ENCODE peak calls at places on chromosomes 4 and X, in five cellular contexts. M is GM12878, I is stomach, U is Panc1, X is K562. N is an unnamed sample. For H3K36me3 and H3K4me1, the result is how much of the 10 kb centered on the place peaks cover.

GRCh38 chr4:157128395-157128794 is 52.4 kb downstream of the GLRB start:
- DNase-seq in X (no peak), I (no peak), M (no peak), U (peak), N (no peak)

GRCh38 chr4:117588771-117589170 is 445.5 kb upstream of the NDST3 start:
- DNase-seq in X (no peak), I (no peak), U (no peak), M (no peak), N (no peak)

GRCh38 chrX:44343412-44343942 is at the start of gene EFHC2:
- DNase-seq in U (no peak), I (peak), X (peak), M (no peak), N (peak)

GRCh38 chr4:76214269-76214628 is 625 bp upstream of the SCARB2 start:
- DNase-seq in U (no peak), X (peak), I (no peak), M (no peak), N (peak)

GRCh38 chrX:8632949-8633348 is 99.0 kb downstream of the ANOS1 start:
- DNase-seq in M (no peak), X (no peak), U (no peak), I (no peak), N (no peak)

GRCh38 chr4:102675142-102675541 is 85.6 kb downstream of the MANBA start:
- DNase-seq in I (no peak), X (no peak), U (no peak), M (no peak), N (no peak)

GRCh38 chr4:152727784-152728183 is 48.0 kb upstream of the TMEM154 start:
- DNase-seq in U (no peak), I (no peak), M (no peak), X (no peak), N (no peak)

GRCh38 chrX:124151195-124151594 is 181.3 kb upstream of the TEX13D start:
- DNase-seq in I (no peak), X (no peak), U (no peak), M (no peak), N (no peak)

GRCh38 chrX:12370444-12371089 is 232.3 kb downstream of the FRMPD4 start:
- DNase-seq in X (no peak), M (no peak), U (no peak), I (no peak), N (no peak)

GRCh38 chrX:22758807-22759481 is 240.8 kb upstream of the DDX53 start:
- DNase-seq in M (no peak), I (no peak), X (no peak), U (no peak), N (no peak)

GRCh38 chr4:41887821-41888699 is 47.2 kb upstream of the TMEM33 start:
- DNase-seq in M (no peak), X (peak), U (no peak), I (peak), N (peak)

GRCh38 chr4:98565646-98566403 is 92.6 kb downstream of the TSPAN5 start:
- DNase-seq in M (no peak), I (no peak), X (no peak), U (no peak), N (no peak)

GRCh38 chrX:70313503-70313902 is 23.6 kb downstream of the KIF4A start:
- DNase-seq in U (no peak), X (no peak), M (no peak), I (no peak), N (no peak)

GRCh38 chr4:13164783-13165371 is 319.3 kb downstream of the RAB28 start:
- DNase-seq in U (no peak), M (no peak), X (no peak), I (no peak), N (no peak)

GRCh38 chr4:113350576-113350975 is 301.1 kb downstream of the ANK2 start:
- DNase-seq in M (peak), I (no peak), U (no peak), X (no peak), N (no peak)

GRCh38 chrX:137401092-137401491 is 164.8 kb upstream of the ZIC3 start:
- DNase-seq in X (no peak), I (no peak), M (no peak), U (no peak), N (no peak)

GRCh38 chr4:159188646-159189045 is 85.8 kb downstream of the RAPGEF2 start:
- DNase-seq in X (no peak), M (no peak), I (no peak), U (no peak), N (no peak)

GRCh38 chr4:55078987-55079386 is 46.4 kb downstream of the KDR start:
- DNase-seq in M (no peak), U (no peak), X (no peak), I (no peak), N (no peak)

GRCh38 chr4:160296476-160296875 is 1193.6 kb downstream of the RAPGEF2 start:
- DNase-seq in X (no peak), I (no peak), U (no peak), M (no peak), N (no peak)

GRCh38 chrX:63350551-63350950 is 581 bp downstream of the SPIN4 start:
- DNase-seq in X (peak), M (peak), U (no peak), I (no peak), N (peak)

GRCh38 chr4:177385576-177386320 is 56.5 kb downstream of the AGA start:
- DNase-seq in U (no peak), I (no peak), M (no peak), X (no peak), N (no peak)

GRCh38 chr4:139484861-139485311 is 31.0 kb downstream of the RAB33B start:
- DNase-seq in X (no peak), I (no peak), M (no peak), U (no peak), N (no peak)

GRCh38 chr4:40897557-40898203 is 147.9 kb downstream of the NSUN7 start:
- DNase-seq in I (peak), X (peak), U (peak), M (no peak), N (peak)

GRCh38 chrX:29318051-29318450 is 730.8 kb downstream of the IL1RAPL1 start:
- DNase-seq in I (no peak), M (no peak), X (no peak), U (no peak), N (no peak)

GRCh38 chr4:84677093-84677492 is 94.2 kb downstream of the CDS1 start:
- DNase-seq in X (peak), U (no peak), I (no peak), M (no peak), N (no peak)
- H3K36me3 ChIP-seq in X (under half), U (under half), I (half or more), M (under half), N (under half)

DNA sequence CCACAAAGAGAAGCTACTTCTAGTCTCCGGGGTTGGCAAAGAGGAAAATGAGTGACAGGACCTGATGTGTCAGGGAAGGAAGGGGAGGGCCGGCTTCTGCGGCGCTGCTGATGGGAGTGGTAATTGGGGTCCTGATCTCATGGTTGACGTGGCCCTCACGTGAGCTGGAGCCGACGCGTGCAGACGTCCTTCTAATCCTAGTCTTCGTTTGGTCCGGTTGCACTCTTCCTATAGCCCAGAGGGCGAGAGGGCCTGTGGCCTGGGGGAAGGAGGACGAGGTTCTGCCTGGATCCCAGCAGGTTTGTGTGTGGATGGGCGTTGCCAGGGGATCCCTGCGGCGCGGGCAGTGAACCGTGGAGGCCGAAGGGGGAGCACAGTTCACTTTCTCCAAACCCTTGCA is at the start of gene ARMCX1:
- DNase-seq in I (peak), M (no peak), U (no peak), X (peak), N (peak)
- TF ChIP-seq POLR2AphosphoS5 in I (peak), M (no peak), U (no peak), X (no peak), N (peak)

DNA sequence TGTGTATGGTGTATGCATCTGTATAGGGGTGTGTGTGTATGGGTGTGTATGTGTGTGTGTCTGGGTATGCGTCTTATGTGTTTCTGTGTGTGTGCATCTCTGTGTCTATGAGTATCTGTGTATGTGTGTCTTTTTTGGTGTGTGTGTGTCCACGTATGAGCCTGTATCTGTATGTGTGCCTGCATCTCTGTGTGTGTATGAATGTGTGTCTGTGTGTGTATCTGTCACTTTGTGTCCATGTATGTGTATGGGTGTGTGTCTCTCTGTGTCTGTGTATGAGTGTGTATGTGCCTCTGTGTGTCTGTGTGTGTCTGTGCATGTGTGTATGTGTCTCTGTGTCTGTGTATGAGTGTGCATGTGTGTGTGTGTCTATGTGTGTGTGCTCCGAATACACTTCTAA is 24.3 kb downstream of the FAM149A start:
- DNase-seq in U (no peak), I (no peak), M (no peak), X (no peak), N (no peak)
- H3K4me1 ChIP-seq in U (under half), I (under half), M (under half), X (under half), N (under half)

GRCh38 chr4:124696182-124696581 is 16.4 kb downstream of the ANKRD50 start:
- DNase-seq in X (no peak), M (no peak), U (no peak), I (no peak), N (no peak)
- H3K36me3 ChIP-seq in X (under half), M (under half), U (under half), I (under half), N (under half)

DNA sequence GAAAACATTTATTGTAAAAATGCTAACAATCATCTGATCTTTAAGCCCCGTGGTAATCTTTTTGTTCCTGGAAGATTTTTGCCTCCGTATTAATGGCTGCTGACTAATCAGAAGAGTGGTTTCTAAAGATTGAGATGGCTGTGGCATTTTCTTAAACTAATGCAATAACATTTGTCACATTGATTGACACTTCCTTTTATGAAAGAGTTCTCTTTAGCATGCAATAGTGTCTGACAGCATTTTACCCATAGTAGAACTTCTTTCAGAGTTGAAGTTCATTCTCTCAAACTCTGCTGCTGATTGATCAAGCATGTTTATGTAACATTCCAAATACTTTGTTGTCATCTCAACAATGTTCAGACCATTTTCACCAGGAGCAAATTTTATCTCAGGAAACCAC is 26.8 kb upstream of the UGT2B4 start:
- DNase-seq in M (no peak), X (no peak), I (no peak), U (no peak), N (no peak)
- TF ChIP-seq POLR2AphosphoS5 in M (no peak), X (no peak), I (no peak), U (no peak), N (no peak)

GRCh38 chr4:108070775-108071174 is 81.1 kb downstream of the HADH start:
- DNase-seq in M (no peak), U (no peak), X (no peak), I (no peak), N (no peak)

GRCh38 chr4:108068422-108068821 is 78.7 kb downstream of the HADH start:
- DNase-seq in I (no peak), U (no peak), X (no peak), M (no peak), N (no peak)

GRCh38 chr4:108078024-108078733 is 88.5 kb downstream of the HADH start:
- DNase-seq in X (no peak), M (no peak), I (no peak), U (no peak), N (no peak)

DNA sequence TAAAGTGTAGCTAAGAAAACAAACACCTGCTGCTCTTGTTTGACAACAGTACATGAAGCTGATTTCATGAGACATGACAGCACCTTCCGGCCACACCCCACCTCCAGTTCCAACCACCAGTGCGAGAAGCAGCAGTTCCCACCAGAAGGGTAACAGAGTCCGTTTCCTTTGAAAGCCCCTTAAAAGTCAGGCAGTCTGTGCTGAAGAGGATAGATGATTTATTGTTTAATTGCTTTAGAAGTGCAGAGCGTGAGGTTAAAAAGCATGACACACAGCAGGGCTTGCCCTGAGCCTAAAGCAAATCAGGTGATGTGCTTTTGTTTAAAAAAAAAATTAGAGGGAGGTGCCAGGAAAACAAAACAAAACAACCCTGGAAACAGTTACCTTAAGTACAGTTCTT is 82.6 kb downstream of the HADH start:
- DNase-seq in M (peak), U (no peak), X (no peak), I (no peak), N (peak)
- H3K4me1 ChIP-seq in M (under half), U (under half), X (under half), I (under half), N (under half)

GRCh38 chr4:57018930-57019329 is 40.2 kb downstream of the POLR2B start:
- DNase-seq in X (no peak), U (no peak), M (no peak), I (no peak), N (no peak)

DNA sequence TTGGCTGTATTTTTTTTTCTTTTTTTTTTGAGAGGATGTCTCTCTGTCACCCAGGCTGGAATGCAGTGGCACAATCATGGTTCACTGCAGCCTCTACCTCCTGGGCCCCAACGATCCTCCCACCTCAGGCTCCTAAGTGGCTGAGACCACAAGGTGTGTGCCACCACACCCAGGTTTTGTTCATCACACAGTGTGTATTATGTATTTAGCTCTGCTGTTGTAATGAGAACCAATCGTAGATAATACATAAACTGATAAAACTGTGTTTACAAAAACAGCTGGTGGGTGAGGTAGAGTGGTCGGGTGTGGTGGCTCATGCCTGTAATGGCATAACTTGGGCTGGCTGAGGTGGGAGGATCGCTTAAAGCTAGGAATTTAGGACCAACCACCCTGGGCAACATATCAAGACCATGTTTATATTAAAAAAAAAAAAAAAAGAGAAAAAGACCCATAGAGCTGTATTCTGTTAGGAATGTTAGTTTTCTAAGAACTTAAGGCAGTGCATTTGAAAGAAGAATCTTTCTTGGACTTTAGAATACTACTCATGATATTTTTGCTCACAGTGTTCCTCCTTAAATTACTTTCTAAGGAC is 34.9 kb downstream of the POLR2B start:
- DNase-seq in U (no peak), X (no peak), I (no peak), M (no peak), N (no peak)
- H3K36me3 ChIP-seq in U (under half), X (half or more), I (half or more), M (under half), N (under half)

GRCh38 chrX:140710710-140711109 is 1.2 kb downstream of the LINC00632 start:
- DNase-seq in I (no peak), U (no peak), M (no peak), X (no peak), N (no peak)

GRCh38 chrX:140713174-140713539 is 3.6 kb downstream of the LINC00632 start:
- DNase-seq in M (no peak), X (no peak), U (no peak), I (no peak), N (no peak)

GRCh38 chrX:140709421-140709846 is at the start of gene LINC00632:
- DNase-seq in I (no peak), M (no peak), U (no peak), X (no peak), N (no peak)

GRCh38 chrX:140715787-140716186 is 6.2 kb downstream of the LINC00632 start:
- DNase-seq in I (no peak), M (no peak), U (no peak), X (no peak), N (no peak)

GRCh38 chrX:140712413-140713173 is 3.0 kb downstream of the LINC00632 start:
- DNase-seq in I (peak), M (no peak), X (no peak), U (no peak), N (peak)
- TF ChIP-seq POLR2AphosphoS5 in I (no peak), M (no peak), X (no peak), U (no peak), N (no peak)

GRCh38 chrX:19867411-19867732 is 20.0 kb downstream of the SH3KBP1 start:
- DNase-seq in U (no peak), M (no peak), I (no peak), X (no peak), N (no peak)

GRCh38 chrX:19867938-19868337 is 19.5 kb downstream of the SH3KBP1 start:
- DNase-seq in M (no peak), X (no peak), I (no peak), U (no peak), N (no peak)

GRCh38 chrX:19870710-19871490 is 16.5 kb downstream of the SH3KBP1 start:
- DNase-seq in M (no peak), I (no peak), X (no peak), U (no peak), N (no peak)

GRCh38 chrX:19869195-19869594 is 18.2 kb downstream of the SH3KBP1 start:
- DNase-seq in M (no peak), I (no peak), U (no peak), X (no peak), N (no peak)

DNA sequence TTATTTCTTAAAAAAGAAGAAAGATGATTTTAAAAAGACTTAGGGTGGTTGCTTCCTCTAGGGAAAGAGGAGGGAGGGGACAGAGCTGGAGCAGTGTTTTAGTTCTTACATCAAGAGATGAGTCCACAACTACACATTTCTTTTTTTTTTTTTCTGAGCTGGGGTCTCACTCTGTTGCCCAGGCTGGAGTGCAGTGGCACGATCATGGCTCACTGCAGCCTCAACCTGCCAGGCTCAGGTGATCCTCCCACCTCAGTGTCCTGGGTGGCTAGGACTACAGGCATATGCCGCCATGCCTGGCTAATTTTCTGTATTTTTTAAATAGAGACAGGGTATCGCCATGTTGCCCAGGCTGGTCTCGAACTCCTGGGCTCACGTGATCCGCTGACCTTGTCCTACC is 17.2 kb downstream of the SH3KBP1 start:
- DNase-seq in M (no peak), U (no peak), X (no peak), I (no peak), N (no peak)
- H3K4me1 ChIP-seq in M (half or more), U (under half), X (under half), I (under half), N (under half)

N was measured in transverse colon.